ENCODE peak calls at places on chromosomes 4 and X, in nine cellular contexts. G is cardiac muscle cell; C is GM23338; R is HCT116; H is CD8-positive, alpha-beta T cell; O is BE2C; I is upper lobe of right lung; N is foreskin fibroblast; X is mammary epithelial cell. Q is an unnamed sample.

GRCh38 chr4:75232546-75232945 is 281.7 kb downstream of the RCHY1 start:
- DNase-seq in H (no peak), N (no peak), R (no peak), C (no peak), G (no peak), O (no peak), X (no peak), I (no peak), Q (no peak)

GRCh38 chrX:6968231-6968630 is 179.3 kb upstream of the STS start:
- DNase-seq in C (no peak), I (no peak), H (no peak), R (no peak), N (peak; percentile 22), G (no peak), O (no peak), X (no peak), Q (peak; percentile 1)

GRCh38 chrX:103756736-103757135 is 19.9 kb upstream of the PLP1 start:
- DNase-seq in H (no peak), X (no peak), R (no peak), C (no peak), O (no peak), N (no peak), I (no peak), G (no peak), Q (no peak)

GRCh38 chr4:70855464-70855863 is 15.8 kb upstream of the GRSF1 start:
- DNase-seq in C (no peak), X (no peak), I (no peak), O (no peak), N (no peak), G (no peak), R (no peak), H (no peak), Q (no peak)

GRCh38 chr4:154126276-154126675 is 337.4 kb upstream of the SFRP2 start:
- DNase-seq in R (no peak), N (peak; percentile 38), I (no peak), X (peak; percentile 55), G (no peak), C (no peak), H (no peak), O (no peak), Q (peak; percentile 14)

GRCh38 chrX:41332988-41333743 is 796 bp upstream of the DDX3X start:
- DNase-seq in G (peak; percentile 87), C (peak; percentile 86), R (peak; percentile 79), I (peak; percentile 93), N (peak; percentile 88), H (peak; percentile 66), X (peak; percentile 82), O (peak; percentile 90), Q (peak; percentile 93)

GRCh38 chr4:155489261-155489660 is 112.5 kb upstream of the MAP9 start:
- DNase-seq in H (no peak), R (no peak), C (no peak), I (no peak), N (no peak), O (no peak), X (no peak), G (no peak), Q (no peak)

GRCh38 chrX:19904778-19905367 is 17.5 kb upstream of the SH3KBP1 start:
- DNase-seq in C (peak; percentile 79), R (peak; percentile 34), X (peak; percentile 54), G (peak; percentile 39), H (no peak), I (no peak), O (peak; percentile 10), N (peak; percentile 64), Q (peak; percentile 53)

GRCh38 chr4:172980178-172980577 is 188.4 kb upstream of the GALNT7 start:
- DNase-seq in H (no peak), X (no peak), O (no peak), I (no peak), N (peak; percentile 71), G (no peak), R (no peak), C (no peak), Q (no peak)

GRCh38 chr4:121192013-121192412 is 27.9 kb upstream of the TNIP3 start:
- DNase-seq in N (no peak), R (no peak), G (no peak), H (no peak), X (peak; percentile 3), I (no peak), O (no peak), C (no peak), Q (no peak)

GRCh38 chr4:10403633-10404445 is 53.4 kb downstream of the ZNF518B start:
- DNase-seq in C (peak; percentile 70), G (peak; percentile 57), X (peak; percentile 45), N (peak; percentile 36), O (no peak), R (peak; percentile 31), I (no peak), H (no peak), Q (peak; percentile 37)

GRCh38 chrX:8672176-8672575 is 59.8 kb downstream of the ANOS1 start:
- DNase-seq in I (no peak), C (no peak), H (no peak), G (peak; percentile 12), O (no peak), X (no peak), R (no peak), N (no peak), Q (no peak)

GRCh38 chr4:154489558-154490260 is 1.9 kb downstream of the DCHS2 start:
- DNase-seq in C (no peak), H (no peak), O (no peak), G (no peak), R (no peak), X (no peak), N (no peak), I (no peak), Q (no peak)

GRCh38 chrX:48945517-48946348 is 11.7 kb downstream of the OTUD5 start:
- DNase-seq in N (peak; percentile 71), I (peak; percentile 66), G (peak; percentile 67), X (peak; percentile 27), O (peak; percentile 64), H (peak; percentile 10), R (peak; percentile 6), C (peak; percentile 82), Q (peak; percentile 45)

GRCh38 chrX:29024813-29025342 is 437.6 kb downstream of the IL1RAPL1 start:
- DNase-seq in I (no peak), C (no peak), R (no peak), O (no peak), G (no peak), H (no peak), X (peak; percentile 32), N (no peak), Q (no peak)

GRCh38 chr4:158938462-158939044 is 164.3 kb upstream of the RAPGEF2 start:
- DNase-seq in R (no peak), X (no peak), G (no peak), I (no peak), O (no peak), H (no peak), N (peak; percentile 90), C (peak; percentile 17), Q (peak; percentile 68)

GRCh38 chr4:1008840-1009646 is 2.4 kb upstream of the FGFRL1 start:
- DNase-seq in G (no peak), N (peak; percentile 27), R (no peak), X (peak; percentile 17), I (peak; percentile 79), O (no peak), H (no peak), C (peak; percentile 58), Q (no peak)

GRCh38 chr4:78244691-78245485 is 187.8 kb downstream of the FRAS1 start:
- DNase-seq in O (no peak), I (no peak), H (no peak), C (no peak), G (peak; percentile 13), N (peak; percentile 59), R (no peak), X (no peak), Q (no peak)

DNA sequence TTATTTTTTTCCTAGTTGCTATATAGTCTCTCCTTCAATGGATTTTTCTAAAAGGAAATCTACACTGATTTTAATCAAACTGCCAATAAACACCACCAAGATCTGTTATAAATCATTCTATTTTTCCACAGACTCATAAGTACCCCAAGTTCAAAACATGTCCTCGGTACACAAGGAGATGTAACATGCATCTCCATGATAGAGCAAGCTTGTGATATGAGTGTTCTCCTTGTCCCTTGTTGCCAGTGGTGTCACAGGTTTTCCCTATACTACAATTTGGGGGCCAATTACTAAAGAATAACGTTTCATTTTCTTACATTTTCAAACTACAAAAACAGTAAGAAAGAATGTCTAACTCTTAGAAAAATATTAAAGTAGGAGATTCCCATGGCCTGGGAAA is 491 bp downstream of the ARHGEF6 start:
- DNase-seq in X (no peak), O (no peak), G (no peak), I (no peak), H (no peak), R (no peak), C (no peak), N (no peak), Q (no peak)
- H3K4me3 ChIP-seq in X (no peak overlapping the region), O (peak overlapping the region; percentile 49), G (no peak overlapping the region), I (peak overlapping the region; percentile 47), H (peak overlapping the region; percentile 67), R (no peak overlapping the region), C (no peak overlapping the region), N (peak overlapping the region; percentile 45), Q (no peak overlapping the region)

GRCh38 chr4:61299316-61299715 is 99.2 kb downstream of the ADGRL3 start:
- DNase-seq in I (no peak), R (no peak), G (no peak), O (no peak), H (no peak), C (no peak), N (no peak), X (no peak), Q (no peak)
- TF ChIP-seq CTCF in I (no peak), R (no peak), G (no peak), O (no peak), H (no peak), C (no peak), N (no peak), X (no peak), Q (no peak)

GRCh38 chrX:84363674-84364073 is 138.6 kb downstream of the HDX start:
- DNase-seq in X (no peak), C (peak; percentile 25), R (no peak), G (no peak), O (no peak), N (no peak), I (no peak), H (no peak), Q (no peak)
- H3K4me3 ChIP-seq in X (no peak overlapping the region), C (no peak overlapping the region), R (no peak overlapping the region), G (no peak overlapping the region), O (peak overlapping the region; percentile 29), N (no peak overlapping the region), I (no peak overlapping the region), H (no peak overlapping the region), Q (no peak overlapping the region)

DNA sequence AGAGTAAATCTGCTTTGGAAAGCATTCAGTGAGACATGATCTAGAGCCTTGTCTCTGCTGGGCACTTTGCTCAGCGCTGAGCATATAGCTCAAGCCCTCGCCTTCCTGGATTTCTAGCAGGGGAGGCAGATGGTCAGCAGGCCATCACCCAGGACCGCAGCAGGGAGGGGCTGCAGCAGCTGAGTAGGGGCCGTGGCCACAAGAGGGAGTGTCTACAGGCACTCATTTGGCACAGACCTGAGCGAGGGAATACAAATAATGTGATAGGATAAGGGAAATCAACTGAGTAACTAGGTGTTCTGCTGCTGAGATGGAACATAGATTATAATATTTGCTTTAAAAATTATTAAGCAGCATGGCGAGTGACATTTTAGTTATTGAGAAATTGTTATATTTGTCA is 30.2 kb downstream of the OFD1 start:
- DNase-seq in O (peak; percentile 58), C (peak; percentile 59), H (no peak), G (peak; percentile 51), I (no peak), R (no peak), N (peak; percentile 36), X (no peak), Q (peak; percentile 10)
- TF ChIP-seq CTCF in O (peak; percentile 58), C (peak; percentile 64), H (no peak), G (peak; percentile 27), I (peak; percentile 12), R (no peak), N (no peak), X (peak; percentile 5), Q (peak; percentile 52)

Q was measured in astrocyte of the spinal cord.